ENCODE peak calls at places on chromosome 14, in nine cellular contexts. T, Z, Y, F, U, D, A, L and O are unnamed samples.

GRCh38 chr14:77148510-77149231 is 7.1 kb upstream of the ZDHHC22 start:
- DNase-seq in T (no peak), Z (no peak), Y (no peak), F (no peak), U (no peak), D (no peak), A (no peak), L (no peak), O (no peak)

GRCh38 chr14:98244966-98245569 is 1026.9 kb downstream of the BCL11B start:
- DNase-seq in T (no peak), Z (no peak), Y (no peak), F (no peak), U (no peak), D (no peak), A (no peak), L (no peak), O (no peak)

GRCh38 chr14:89507926-89508460 is 91.0 kb upstream of the FOXN3 start:
- DNase-seq in T (no peak), Z (no peak), Y (no peak), F (peak), U (no peak), D (no peak), A (no peak), L (peak), O (no peak)

GRCh38 chr14:68257969-68258368 is 438.4 kb downstream of the RAD51B start:
- DNase-seq in T (no peak), Z (no peak), Y (no peak), F (no peak), U (no peak), D (no peak), A (no peak), L (no peak), O (no peak)

GRCh38 chr14:103113303-103113702 is 10.0 kb upstream of the TNFAIP2 start:
- DNase-seq in T (no peak), Z (no peak), Y (no peak), F (no peak), U (no peak), D (no peak), A (no peak), L (no peak), O (no peak)

GRCh38 chr14:28467611-28468010 is 299.0 kb upstream of the FOXG1 start:
- DNase-seq in T (no peak), Z (no peak), Y (no peak), F (no peak), U (no peak), D (no peak), A (no peak), L (no peak), O (no peak)

GRCh38 chr14:20376071-20376588 is 32.7 kb downstream of the PARP2 start:
- DNase-seq in T (no peak), Z (no peak), Y (no peak), F (no peak), U (no peak), D (no peak), A (no peak), L (no peak), O (no peak)

GRCh38 chr14:41604793-41605534 is 1.7 kb upstream of the LRFN5 start:
- DNase-seq in T (peak), Z (no peak), Y (peak), F (peak), U (no peak), D (no peak), A (no peak), L (peak), O (no peak)

GRCh38 chr14:22887990-22888378 is 5.0 kb downstream of the REM2 start:
- DNase-seq in T (no peak), Z (no peak), Y (no peak), F (no peak), U (no peak), D (peak), A (no peak), L (no peak), O (no peak)

GRCh38 chr14:105862581-105863239 is 336.3 kb downstream of the TMEM121 start:
- DNase-seq in T (no peak), Z (peak), Y (no peak), F (no peak), U (peak), D (peak), A (no peak), L (no peak), O (no peak)

GRCh38 chr14:61077437-61077836 is 96.4 kb downstream of the SLC38A6 start:
- DNase-seq in T (no peak), Z (no peak), Y (peak), F (no peak), U (no peak), D (no peak), A (no peak), L (no peak), O (no peak)

GRCh38 chr14:21086908-21087293 is 11.6 kb downstream of the ZNF219 start:
- DNase-seq in T (no peak), Z (no peak), Y (no peak), F (no peak), U (no peak), D (no peak), A (no peak), L (no peak), O (no peak)

GRCh38 chr14:32809255-32809654 is 129.4 kb upstream of the NPAS3 start:
- DNase-seq in T (no peak), Z (no peak), Y (no peak), F (no peak), U (no peak), D (no peak), A (no peak), L (no peak), O (no peak)

GRCh38 chr14:71103662-71104484 is 196.6 kb downstream of the PCNX1 start:
- DNase-seq in T (peak), Z (no peak), Y (peak), F (peak), U (no peak), D (peak), A (no peak), L (peak), O (peak)

GRCh38 chr14:89814126-89814525 is 140.4 kb downstream of the EFCAB11 start:
- DNase-seq in T (no peak), Z (no peak), Y (no peak), F (no peak), U (peak), D (no peak), A (no peak), L (no peak), O (no peak)

DNA sequence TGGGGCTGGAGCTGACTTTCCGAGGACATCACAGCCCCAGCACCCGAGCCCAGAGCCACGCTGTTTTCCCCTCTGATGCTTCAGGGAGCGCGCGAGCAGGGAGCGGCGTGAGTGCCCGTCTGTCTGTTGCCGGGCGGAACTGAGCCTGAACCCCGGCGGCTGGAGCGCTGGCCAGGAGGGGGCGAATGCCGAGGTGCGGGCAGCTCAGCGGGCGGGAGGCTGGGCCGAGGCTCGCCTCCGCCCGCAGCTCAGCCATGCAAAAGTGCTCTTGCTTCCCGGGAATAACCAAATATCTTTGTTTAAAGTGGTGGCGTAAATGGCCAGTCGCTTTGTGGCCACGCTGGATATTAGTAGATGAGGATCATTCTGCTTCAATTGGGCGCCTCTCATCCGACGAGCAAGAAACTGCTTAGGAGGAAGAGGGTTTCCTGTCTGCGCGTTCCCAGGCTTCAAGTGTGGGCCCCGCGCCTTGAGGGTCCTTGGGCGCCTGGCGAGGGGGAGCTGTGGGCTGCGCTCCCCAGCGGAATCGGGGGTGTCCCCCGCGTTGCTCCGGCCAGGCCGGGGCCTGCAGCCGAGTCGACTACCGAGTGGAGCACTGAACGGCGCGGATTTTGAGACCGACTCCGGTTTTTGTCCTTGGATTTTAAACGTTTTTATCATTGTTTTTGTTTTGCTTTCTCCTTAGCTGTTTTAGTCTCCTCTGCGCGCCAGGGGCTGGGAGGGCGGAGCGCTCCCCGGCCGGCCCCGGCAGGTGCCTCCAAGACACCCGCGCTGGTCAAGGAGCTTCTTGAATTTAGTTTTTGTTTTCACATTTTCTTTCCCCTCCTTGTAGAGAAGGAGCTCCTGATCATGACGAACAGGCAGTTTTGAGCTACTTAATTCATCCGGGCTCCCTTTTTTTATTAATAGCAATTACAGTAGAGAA is 831 bp upstream of the NKX2-1 start:
- DNase-seq in T (no peak), Z (no peak), Y (peak), F (peak), U (no peak), D (no peak), A (no peak), L (peak), O (no peak)
- H3K4me3 ChIP-seq in T (no peak), Z (peak), Y (peak), F (no peak), U (peak), D (no peak), A (peak), L (no peak), O (no peak)

DNA sequence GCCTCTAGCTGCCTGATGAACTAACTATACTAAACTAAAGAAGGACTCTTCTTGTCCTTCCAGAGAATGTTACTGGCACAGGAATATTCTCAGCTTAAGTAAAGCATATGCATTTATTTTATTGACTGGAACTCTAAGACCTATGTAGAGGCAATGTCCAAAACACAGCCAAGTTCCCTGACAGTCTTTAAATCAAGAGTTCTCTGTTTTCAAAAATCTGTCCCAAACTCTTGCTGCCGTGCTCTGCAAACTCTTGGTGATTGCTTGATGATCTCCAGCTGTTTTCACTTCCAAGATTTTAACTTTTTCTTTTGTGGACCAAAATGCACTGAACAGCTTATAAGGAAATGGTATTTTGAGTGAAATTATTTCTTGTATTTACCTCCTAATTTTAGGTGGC is 67.5 kb upstream of the DAAM1 start:
- DNase-seq in T (no peak), Z (no peak), Y (no peak), F (no peak), U (no peak), D (no peak), A (no peak), L (no peak), O (no peak)
- H3K4me3 ChIP-seq in T (no peak), Z (no peak), Y (no peak), F (no peak), U (no peak), D (no peak), A (no peak), L (no peak), O (no peak)

DNA sequence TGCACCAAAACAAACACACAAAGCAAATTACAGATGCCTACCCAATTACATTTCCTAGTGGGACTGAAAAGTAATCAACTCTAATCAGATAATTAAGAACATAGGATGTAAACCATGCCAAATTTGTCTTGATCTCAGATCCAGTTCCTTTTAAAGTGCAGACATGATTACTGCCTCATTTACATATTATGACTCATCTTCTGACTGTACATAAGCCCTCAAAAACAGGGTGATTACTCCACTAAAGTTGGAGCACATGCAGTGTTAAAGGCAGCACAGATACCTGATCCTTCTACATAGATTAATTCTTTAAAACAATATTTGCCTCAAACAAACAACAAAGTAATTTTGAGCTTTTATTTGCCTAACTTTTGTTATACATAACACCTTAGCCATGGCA is 337.2 kb downstream of the RPS29 start:
- DNase-seq in T (no peak), Z (no peak), Y (no peak), F (peak), U (no peak), D (no peak), A (no peak), L (peak), O (no peak)
- H3K4me3 ChIP-seq in T (no peak), Z (no peak), Y (no peak), F (no peak), U (no peak), D (no peak), A (no peak), L (no peak), O (no peak)

GRCh38 chr14:96782436-96782835 is 14.7 kb upstream of the VRK1 start:
- DNase-seq in T (no peak), Z (no peak), Y (no peak), F (no peak), U (no peak), D (no peak), A (no peak), L (no peak), O (no peak)

GRCh38 chr14:96781371-96781770 is 15.8 kb upstream of the VRK1 start:
- DNase-seq in T (no peak), Z (no peak), Y (no peak), F (no peak), U (no peak), D (no peak), A (no peak), L (no peak), O (no peak)

DNA sequence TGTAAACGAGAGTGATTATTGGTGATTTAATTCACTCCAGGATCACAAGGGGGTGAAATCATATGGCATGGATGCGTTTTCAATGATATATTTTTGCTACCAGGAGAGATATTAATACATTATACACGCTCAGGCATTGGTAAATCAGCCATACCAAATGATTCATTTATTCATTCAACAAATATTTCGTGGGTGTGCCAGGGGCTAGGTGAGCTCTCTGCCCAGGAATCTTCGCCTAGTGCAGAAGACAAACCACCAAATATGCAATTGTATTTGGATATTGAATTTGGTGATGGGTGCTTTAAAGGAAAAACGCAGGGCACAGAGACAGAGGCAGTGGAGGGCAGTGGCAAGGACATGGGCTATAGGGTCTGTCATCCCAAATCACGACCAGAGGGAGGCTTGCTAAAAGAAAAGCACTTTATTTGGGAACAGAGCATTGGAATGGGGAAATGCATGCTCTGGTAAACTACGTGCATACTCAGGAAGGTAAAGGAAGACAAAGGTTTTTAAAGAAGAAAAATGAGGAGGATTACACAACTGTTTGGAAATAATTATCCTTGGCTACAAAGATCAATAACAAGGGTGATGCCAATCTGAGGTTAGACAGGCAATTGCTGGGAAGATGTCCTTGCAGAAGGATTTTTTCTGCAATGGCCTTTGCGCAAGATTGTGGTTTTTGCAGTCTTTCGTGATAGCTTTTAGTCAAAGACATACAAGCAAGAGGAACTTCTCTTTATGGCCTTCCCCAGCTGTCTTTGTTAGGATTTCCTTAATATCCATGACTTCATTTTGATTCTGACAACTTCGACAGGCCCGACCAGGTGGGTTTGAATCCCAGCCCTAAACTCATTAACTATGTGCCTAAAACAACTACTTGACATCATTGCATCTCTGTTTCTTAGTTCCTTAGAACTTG is 13.6 kb upstream of the VRK1 start:
- DNase-seq in T (no peak), Z (no peak), Y (no peak), F (peak), U (no peak), D (no peak), A (no peak), L (no peak), O (no peak)
- H3K4me3 ChIP-seq in T (no peak), Z (no peak), Y (no peak), F (no peak), U (no peak), D (no peak), A (no peak), L (no peak), O (no peak)

GRCh38 chr14:91416744-91417133 is 881 bp downstream of the CCDC88C start:
- DNase-seq in T (no peak), Z (no peak), Y (no peak), F (no peak), U (no peak), D (peak), A (no peak), L (no peak), O (no peak)
- H3K4me3 ChIP-seq in T (peak), Z (peak), Y (peak), F (no peak), U (no peak), D (peak), A (no peak), L (no peak), O (peak)

GRCh38 chr14:99737451-99737951 is 53.4 kb downstream of the CYP46A1 start:
- DNase-seq in T (no peak), Z (peak), Y (no peak), F (peak), U (peak), D (no peak), A (no peak), L (peak), O (no peak)

GRCh38 chr14:99737956-99738667 is 54.0 kb downstream of the CYP46A1 start:
- DNase-seq in T (no peak), Z (no peak), Y (no peak), F (no peak), U (peak), D (no peak), A (no peak), L (no peak), O (no peak)

GRCh38 chr14:99734406-99735051 is 50.4 kb downstream of the CYP46A1 start:
- DNase-seq in T (no peak), Z (peak), Y (no peak), F (no peak), U (peak), D (no peak), A (no peak), L (no peak), O (no peak)

GRCh38 chr14:99735189-99736135 is 51.4 kb downstream of the CYP46A1 start:
- DNase-seq in T (no peak), Z (peak), Y (no peak), F (no peak), U (peak), D (no peak), A (no peak), L (no peak), O (no peak)

DNA sequence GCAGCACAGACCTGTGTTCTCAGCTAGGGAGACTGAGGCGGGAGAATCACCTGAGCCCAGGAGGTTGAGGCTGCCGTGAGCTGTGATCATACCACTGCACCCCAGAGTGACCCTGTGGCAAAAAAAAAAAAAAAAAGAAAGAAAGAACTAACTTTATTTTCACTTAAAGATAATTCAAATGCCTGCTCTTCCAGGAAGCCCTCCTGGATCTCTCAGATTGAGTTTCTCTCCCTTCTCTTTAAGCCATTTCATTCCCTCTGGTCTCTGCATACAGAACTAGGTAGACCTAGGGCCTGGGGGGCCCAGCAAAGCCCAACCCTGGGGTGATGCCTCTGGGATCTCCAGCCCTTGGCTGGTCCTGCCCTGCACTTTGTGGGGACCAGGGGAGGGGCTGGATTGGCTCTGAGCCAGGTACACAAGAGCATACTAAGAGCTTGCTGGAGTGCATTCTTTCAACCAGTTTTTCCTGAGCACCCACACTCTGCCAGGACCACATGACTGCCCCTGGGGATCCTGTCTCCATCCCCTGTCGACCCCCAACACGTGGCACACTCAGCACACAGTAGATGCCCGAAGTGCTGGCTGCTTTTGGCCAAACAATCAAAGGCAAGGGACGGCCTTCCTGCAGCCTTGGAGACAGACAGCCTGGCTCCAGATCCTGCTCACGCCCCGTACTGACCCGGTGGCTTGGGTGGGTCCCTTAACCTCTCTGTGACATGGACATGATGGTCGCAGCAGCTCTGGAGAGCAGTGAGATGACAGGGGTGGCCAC is 52.7 kb downstream of the CYP46A1 start:
- DNase-seq in T (no peak), Z (no peak), Y (no peak), F (no peak), U (peak), D (no peak), A (no peak), L (no peak), O (no peak)
- H3K4me3 ChIP-seq in T (no peak), Z (peak), Y (no peak), F (no peak), U (no peak), D (no peak), A (no peak), L (no peak), O (no peak)